ENCODE peak calls at places on chromosomes 11 and 22, in five cellular contexts. One of them, this sample, is unnamed.
A peak's percentile ranks its signal among the peaks of the same experiment; 100 is the strongest.

GRCh38 chr11:91872216-91872615 is 352.4 kb upstream of the FAT3 start:
- DNase-seq in NCI-H1092 treated with DMSO at 0.1 percent for 48 hours: no peak
- DNase-seq in stimulated activated CD8-positive, alpha-beta memory T cell treated with anti-CD3 and anti-CD28 coated beads, Interleukin-4, amount 100 ng/mL, for 4 hours: no peak
- DNase-seq in RWPE2: no peak
- DNase-seq in IMR-90: no peak
- DNase-seq in this sample: no peak

GRCh38 chr22:37095113-37095512 is 14.4 kb downstream of the TMPRSS6 start:
- DNase-seq in IMR-90: no peak
- DNase-seq in RWPE2: no peak
- DNase-seq in NCI-H1092 treated with DMSO at 0.1 percent for 48 hours: no peak
- DNase-seq in stimulated activated CD8-positive, alpha-beta memory T cell treated with anti-CD3 and anti-CD28 coated beads, Interleukin-4, amount 100 ng/mL, for 4 hours: peak; percentile 57
- DNase-seq in this sample: no peak

GRCh38 chr11:62025429-62026105 is 58.1 kb upstream of the FTH1 start:
- DNase-seq in RWPE2: peak; percentile 75
- DNase-seq in NCI-H1092 treated with DMSO at 0.1 percent for 48 hours: no peak
- DNase-seq in IMR-90: peak; percentile 91
- DNase-seq in stimulated activated CD8-positive, alpha-beta memory T cell treated with anti-CD3 and anti-CD28 coated beads, Interleukin-4, amount 100 ng/mL, for 4 hours: peak; percentile 30
- DNase-seq in this sample: peak; percentile 94

GRCh38 chr11:70124321-70125061 is 46.4 kb downstream of the ANO1 start:
- DNase-seq in stimulated activated CD8-positive, alpha-beta memory T cell treated with anti-CD3 and anti-CD28 coated beads, Interleukin-4, amount 100 ng/mL, for 4 hours: no peak
- DNase-seq in NCI-H1092 treated with DMSO at 0.1 percent for 48 hours: no peak
- DNase-seq in RWPE2: no peak
- DNase-seq in IMR-90: no peak
- DNase-seq in this sample: no peak

GRCh38 chr11:34665077-34665835 is 44.4 kb downstream of the EHF start:
- DNase-seq in RWPE2: no peak
- DNase-seq in IMR-90: no peak
- DNase-seq in NCI-H1092 treated with DMSO at 0.1 percent for 48 hours: no peak
- DNase-seq in stimulated activated CD8-positive, alpha-beta memory T cell treated with anti-CD3 and anti-CD28 coated beads, Interleukin-4, amount 100 ng/mL, for 4 hours: no peak
- DNase-seq in this sample: no peak

GRCh38 chr22:50178871-50179869 is 6.5 kb upstream of the TRABD start:
- DNase-seq in IMR-90: no peak
- DNase-seq in NCI-H1092 treated with DMSO at 0.1 percent for 48 hours: no peak
- DNase-seq in stimulated activated CD8-positive, alpha-beta memory T cell treated with anti-CD3 and anti-CD28 coated beads, Interleukin-4, amount 100 ng/mL, for 4 hours: no peak
- DNase-seq in RWPE2: peak; percentile 55
- DNase-seq in this sample: no peak

GRCh38 chr11:134597452-134597851 is 185.4 kb upstream of the B3GAT1 start:
- DNase-seq in NCI-H1092 treated with DMSO at 0.1 percent for 48 hours: no peak
- DNase-seq in IMR-90: no peak
- DNase-seq in stimulated activated CD8-positive, alpha-beta memory T cell treated with anti-CD3 and anti-CD28 coated beads, Interleukin-4, amount 100 ng/mL, for 4 hours: no peak
- DNase-seq in RWPE2: no peak
- DNase-seq in this sample: no peak

GRCh38 chr11:103582351-103582909 is 454.0 kb upstream of the DDI1 start:
- DNase-seq in NCI-H1092 treated with DMSO at 0.1 percent for 48 hours: no peak
- DNase-seq in IMR-90: peak; percentile 39
- DNase-seq in stimulated activated CD8-positive, alpha-beta memory T cell treated with anti-CD3 and anti-CD28 coated beads, Interleukin-4, amount 100 ng/mL, for 4 hours: no peak
- DNase-seq in RWPE2: no peak
- DNase-seq in this sample: no peak

GRCh38 chr11:8168485-8169257 is at the start of gene RIC3:
- DNase-seq in IMR-90: no peak
- DNase-seq in RWPE2: no peak
- DNase-seq in stimulated activated CD8-positive, alpha-beta memory T cell treated with anti-CD3 and anti-CD28 coated beads, Interleukin-4, amount 100 ng/mL, for 4 hours: peak; percentile 12
- DNase-seq in NCI-H1092 treated with DMSO at 0.1 percent for 48 hours: peak; percentile 80
- DNase-seq in this sample: no peak

GRCh38 chr11:64923151-64923661 is 1.3 kb upstream of the PPP2R5B start:
- DNase-seq in RWPE2: no peak
- DNase-seq in IMR-90: no peak
- DNase-seq in stimulated activated CD8-positive, alpha-beta memory T cell treated with anti-CD3 and anti-CD28 coated beads, Interleukin-4, amount 100 ng/mL, for 4 hours: no peak
- DNase-seq in NCI-H1092 treated with DMSO at 0.1 percent for 48 hours: no peak
- DNase-seq in this sample: no peak

This sample was measured in SIG-M5.